ENCODE peak calls at places on chromosomes 13 and 19, in nine cellular contexts. K, I, N, O, B, M, G, E and X are unnamed samples. For H3K27me3, the result is how much of the 10 kb centered on the place peaks cover.

GRCh38 chr13:43085545-43085944 is 62.2 kb downstream of the DNAJC15 start:
- DNase-seq in G (no peak), M (no peak), I (no peak), O (peak), E (no peak), B (peak), N (no peak), K (peak), X (no peak)

GRCh38 chr19:33286899-33287298 is 15.4 kb downstream of the CEBPA start:
- DNase-seq in I (no peak), G (no peak), M (no peak), O (no peak), E (no peak), N (no peak), B (peak), K (no peak), X (no peak)

GRCh38 chr13:67023088-67023893 is 206.8 kb downstream of the PCDH9 start:
- DNase-seq in K (peak), I (peak), E (no peak), G (peak), M (no peak), N (no peak), O (peak), B (no peak), X (no peak)

GRCh38 chr13:44191504-44192171 is 182.0 kb upstream of the SERP2 start:
- DNase-seq in O (peak), E (no peak), K (peak), G (peak), N (no peak), B (no peak), I (peak), M (no peak), X (peak)

GRCh38 chr13:53250272-53250875 is 221.8 kb downstream of the OLFM4 start:
- DNase-seq in O (peak), B (no peak), N (no peak), I (no peak), M (no peak), K (peak), G (peak), E (no peak), X (peak)

GRCh38 chr19:54160182-54160811 is 776 bp upstream of the LENG1 start:
- DNase-seq in G (peak), K (peak), B (no peak), M (no peak), I (no peak), E (no peak), O (no peak), N (no peak), X (no peak)

GRCh38 chr13:44147648-44148047 is 226.0 kb upstream of the SERP2 start:
- DNase-seq in N (no peak), G (no peak), B (no peak), O (no peak), K (no peak), I (no peak), M (no peak), E (no peak), X (no peak)

GRCh38 chr19:55103190-55103589 is 14.2 kb downstream of the PPP1R12C start:
- DNase-seq in B (peak), O (no peak), K (no peak), E (no peak), I (no peak), N (no peak), G (no peak), M (no peak), X (no peak)

GRCh38 chr13:79228972-79229371 is 177.1 kb downstream of the RBM26 start:
- DNase-seq in M (no peak), K (no peak), G (no peak), N (no peak), B (no peak), I (no peak), O (no peak), E (no peak), X (no peak)

GRCh38 chr19:39820696-39821095 is 13.3 kb downstream of the DYRK1B start:
- DNase-seq in G (no peak), E (no peak), B (no peak), I (no peak), K (no peak), M (no peak), N (no peak), O (no peak), X (no peak)

GRCh38 chr13:114162533-114162922 is 16.5 kb upstream of the CFAP97D2 start:
- DNase-seq in M (no peak), I (no peak), O (no peak), B (peak), G (no peak), K (no peak), E (no peak), N (no peak), X (no peak)

GRCh38 chr19:52963229-52963760 is 614 bp upstream of the ZNF816 start:
- DNase-seq in G (peak), N (no peak), K (no peak), E (peak), O (no peak), B (peak), I (no peak), M (no peak), X (peak)

GRCh38 chr13:53242015-53242414 is 213.4 kb downstream of the OLFM4 start:
- DNase-seq in O (no peak), E (no peak), G (peak), I (no peak), B (no peak), M (no peak), N (no peak), K (no peak), X (no peak)

GRCh38 chr19:48714759-48715261 is 4.7 kb downstream of the MAMSTR start:
- DNase-seq in N (no peak), E (no peak), B (peak), M (no peak), O (no peak), I (no peak), K (peak), G (no peak), X (no peak)

GRCh38 chr19:55606471-55606787 is 982 bp downstream of the ZNF865 start:
- DNase-seq in E (no peak), B (no peak), N (no peak), I (no peak), O (no peak), M (no peak), K (no peak), G (no peak), X (no peak)

GRCh38 chr19:51064534-51065220 is at the start of gene KLK13:
- DNase-seq in I (peak), M (no peak), N (peak), G (peak), K (no peak), O (no peak), E (no peak), B (peak), X (peak)

GRCh38 chr19:4933528-4933927 is 24.2 kb downstream of the UHRF1 start:
- DNase-seq in I (no peak), K (no peak), O (peak), B (peak), N (no peak), M (no peak), G (no peak), E (no peak), X (no peak)

GRCh38 chr19:33264881-33265445 is 37.4 kb downstream of the CEBPA start:
- DNase-seq in K (no peak), B (no peak), I (no peak), O (no peak), G (no peak), E (no peak), M (no peak), N (no peak), X (no peak)

GRCh38 chr19:44593294-44593693 is 20.1 kb upstream of the IGSF23 start:
- DNase-seq in G (no peak), B (no peak), K (no peak), E (no peak), M (no peak), N (no peak), O (no peak), I (no peak), X (no peak)

GRCh38 chr13:33349996-33350826 is 64.7 kb upstream of the STARD13 start:
- DNase-seq in K (peak), B (peak), G (peak), E (no peak), O (peak), M (no peak), I (peak), N (peak), X (peak)

GRCh38 chr13:37534181-37534580 is 64.4 kb downstream of the POSTN start:
- DNase-seq in M (no peak), O (peak), I (no peak), G (no peak), E (no peak), B (peak), N (no peak), K (no peak), X (no peak)

GRCh38 chr19:15895876-15896430 is 1.9 kb downstream of the CYP4F2 start:
- DNase-seq in I (no peak), M (no peak), K (no peak), E (no peak), G (no peak), N (no peak), O (no peak), B (no peak), X (no peak)

GRCh38 chr13:87669379-87669978 is 1.7 kb upstream of the SLITRK5 start:
- DNase-seq in N (no peak), M (no peak), O (no peak), I (no peak), K (peak), E (no peak), G (peak), B (no peak), X (no peak)

GRCh38 chr19:50735869-50736268 is 12.7 kb downstream of the CLEC11A start:
- DNase-seq in K (no peak), O (no peak), I (no peak), M (no peak), B (no peak), N (no peak), E (no peak), G (no peak), X (no peak)

GRCh38 chr13:50085063-50085462 is 69.8 kb downstream of the KCNRG start:
- DNase-seq in B (peak), I (no peak), E (no peak), G (peak), O (no peak), K (peak), M (no peak), N (no peak), X (no peak)

GRCh38 chr19:50250450-50251136 is 47.2 kb downstream of the MYH14 start:
- DNase-seq in G (no peak), N (no peak), O (no peak), K (no peak), M (no peak), I (no peak), B (peak), E (no peak), X (no peak)

GRCh38 chr13:109211616-109212015 is 574.8 kb downstream of the IRS2 start:
- DNase-seq in B (no peak), K (no peak), I (no peak), O (peak), E (no peak), G (peak), M (no peak), N (no peak), X (no peak)

GRCh38 chr13:27449081-27449603 is 1.2 kb downstream of the MTIF3 start:
- DNase-seq in I (no peak), E (no peak), M (no peak), G (no peak), O (no peak), N (no peak), K (no peak), B (peak), X (no peak)

GRCh38 chr19:28039677-28040381 is 1173.1 kb downstream of the UQCRFS1 start:
- DNase-seq in I (no peak), K (no peak), O (peak), B (no peak), M (no peak), N (no peak), G (no peak), E (no peak), X (peak)

GRCh38 chr19:14366529-14366928 is 14.7 kb upstream of the ADGRE5 start:
- DNase-seq in G (peak), I (peak), M (peak), E (peak), B (no peak), O (peak), K (peak), N (peak), X (peak)

GRCh38 chr19:32652893-32653625 is 21.9 kb downstream of the ANKRD27 start:
- DNase-seq in I (peak), O (peak), K (peak), M (no peak), N (peak), E (no peak), B (peak), G (no peak), X (peak)

GRCh38 chr13:52447354-52447753 is 3.1 kb downstream of the VPS36 start:
- DNase-seq in B (no peak), E (no peak), I (no peak), N (no peak), O (no peak), K (no peak), M (no peak), G (no peak), X (no peak)

GRCh38 chr13:28423010-28423409 is 71.9 kb downstream of the FLT1 start:
- DNase-seq in K (no peak), I (peak), M (no peak), G (no peak), B (no peak), O (no peak), E (no peak), N (peak), X (peak)

GRCh38 chr13:90926459-90926858 is 421.0 kb upstream of the MIR17HG start:
- DNase-seq in N (no peak), K (no peak), O (peak), M (no peak), B (no peak), G (no peak), I (no peak), E (no peak), X (no peak)

GRCh38 chr19:2191456-2191931 is 27.8 kb downstream of the DOT1L start:
- DNase-seq in E (no peak), N (no peak), O (no peak), I (no peak), K (no peak), B (no peak), M (no peak), G (no peak), X (no peak)

GRCh38 chr13:75550159-75550567 is 572 bp downstream of the UCHL3 start:
- DNase-seq in N (no peak), B (no peak), I (peak), E (no peak), M (no peak), K (peak), O (peak), G (peak), X (peak)

GRCh38 chr13:42478531-42479156 is 95.3 kb upstream of the TNFSF11 start:
- DNase-seq in B (peak), N (no peak), E (no peak), M (no peak), K (peak), O (no peak), I (no peak), G (peak), X (no peak)

GRCh38 chr19:1651548-1652394 is 644 bp downstream of the TCF3 start:
- DNase-seq in M (no peak), I (no peak), B (peak), O (no peak), G (peak), K (peak), E (peak), N (peak), X (peak)

GRCh38 chr19:42114412-42114811 is 17.8 kb downstream of the POU2F2 start:
- DNase-seq in O (no peak), N (no peak), I (no peak), G (no peak), B (peak), M (no peak), K (no peak), E (no peak), X (no peak)

GRCh38 chr13:46121597-46122163 is 16.8 kb upstream of the CPB2 start:
- DNase-seq in O (no peak), G (no peak), M (no peak), I (no peak), K (no peak), B (no peak), E (no peak), N (no peak), X (no peak)

DNA sequence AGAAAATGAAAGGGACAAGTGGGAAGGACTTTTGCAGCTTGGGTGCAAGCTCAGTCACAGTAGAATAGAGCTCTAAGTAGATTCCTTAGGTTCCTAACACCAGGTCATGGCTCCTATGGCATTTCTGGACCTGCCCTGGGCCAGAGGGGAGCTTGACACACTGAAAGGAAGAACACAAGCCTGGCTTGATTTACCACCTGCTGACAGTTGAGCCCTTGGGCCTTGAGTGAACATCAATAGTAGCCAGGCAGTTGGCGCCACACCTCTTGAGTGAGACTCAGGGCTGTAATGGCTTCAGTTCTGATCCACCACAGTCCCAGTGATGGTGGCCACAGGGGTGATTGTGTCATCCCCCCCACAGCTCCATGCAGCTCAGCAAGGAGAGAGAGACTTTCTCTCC is 221.9 kb upstream of the PCDH17 start:
- DNase-seq in I (no peak), K (no peak), O (no peak), M (no peak), B (no peak), E (no peak), G (peak), N (no peak), X (no peak)
- H3K27ac ChIP-seq in I (no peak), K (no peak), O (no peak), M (no peak), B (no peak), E (no peak), G (no peak), N (no peak), X (no peak)

GRCh38 chr13:111644750-111645149 is 324.3 kb downstream of the TEX29 start:
- DNase-seq in O (no peak), M (no peak), I (no peak), K (no peak), E (no peak), G (no peak), N (no peak), B (no peak), X (no peak)
- H3K27me3 ChIP-seq in O (under half), M (under half), I (under half), K (under half), E (under half), G (under half), N (under half), B (under half), X (under half)

DNA sequence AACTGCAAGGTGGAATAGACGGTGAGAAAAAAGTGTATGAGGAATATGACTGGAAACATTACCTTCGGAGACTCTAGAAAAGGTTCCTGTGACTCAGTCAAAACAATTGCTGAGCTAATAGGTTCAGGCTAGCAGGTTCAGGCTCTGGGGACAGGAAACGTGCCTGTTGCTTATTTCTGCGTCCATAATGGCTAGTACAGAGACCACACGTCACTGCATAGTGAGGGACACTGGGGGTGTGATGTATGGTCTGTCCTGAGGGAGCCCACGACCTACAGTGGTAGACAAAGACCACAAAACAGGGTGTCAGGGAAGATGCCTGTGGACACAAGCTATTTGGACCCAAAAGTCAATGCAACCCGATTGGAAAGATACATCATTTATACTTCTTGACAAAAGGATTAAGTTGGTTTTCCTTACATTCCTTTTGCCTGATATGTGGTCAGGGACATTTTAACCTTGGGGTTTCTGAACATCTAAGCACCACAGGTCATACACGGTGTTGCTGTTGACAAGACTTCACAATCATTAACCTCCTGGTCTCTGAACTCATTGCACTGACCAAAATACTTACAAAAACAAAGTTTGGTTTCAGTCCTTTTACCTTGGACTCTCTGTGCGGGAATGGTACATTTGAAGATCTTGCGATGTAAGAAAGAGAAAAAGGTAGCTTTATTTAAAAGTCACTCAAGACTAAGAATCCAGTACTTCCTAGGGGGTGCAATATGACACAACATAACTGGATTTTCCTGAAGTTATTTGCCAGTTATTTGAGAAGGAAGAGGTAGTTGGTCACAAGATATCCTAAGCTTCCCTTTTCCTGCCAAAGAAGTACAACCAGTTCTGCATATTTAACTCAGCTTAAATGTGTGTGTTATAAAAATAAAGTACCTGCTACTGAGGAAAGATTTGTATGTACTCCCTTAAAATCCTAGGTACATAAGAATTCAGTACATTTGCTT is 20.0 kb downstream of the CRYL1 start:
- DNase-seq in E (no peak), I (no peak), B (no peak), O (no peak), M (no peak), G (no peak), N (no peak), K (peak), X (no peak)
- H3K4me3 ChIP-seq in E (no peak), I (no peak), B (no peak), O (no peak), M (no peak), G (no peak), N (no peak), K (no peak), X (no peak)

DNA sequence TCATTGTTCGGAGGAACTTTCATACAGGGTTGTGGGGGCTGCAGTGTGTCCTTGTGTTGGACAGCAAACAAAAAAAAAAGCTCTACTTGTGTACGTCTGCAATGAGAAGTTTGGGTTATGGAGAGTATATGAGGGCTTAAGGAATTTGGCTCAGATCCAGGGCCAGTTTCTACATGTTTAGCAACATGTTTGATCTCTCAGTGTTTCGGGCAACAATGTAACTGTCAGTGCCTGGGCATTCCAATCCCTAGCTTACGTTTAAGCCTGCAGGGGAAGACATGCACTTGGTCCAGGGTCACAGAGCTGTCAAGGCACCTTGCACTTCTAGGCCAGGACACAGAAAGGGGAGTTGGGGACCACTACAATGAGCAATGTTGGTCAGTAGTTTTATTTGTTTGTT is 13.9 kb downstream of the ZNF543 start:
- DNase-seq in O (no peak), K (no peak), E (no peak), M (no peak), I (no peak), B (no peak), N (no peak), G (no peak), X (no peak)
- H3K27ac ChIP-seq in O (no peak), K (no peak), E (no peak), M (peak), I (no peak), B (no peak), N (no peak), G (no peak), X (no peak)

DNA sequence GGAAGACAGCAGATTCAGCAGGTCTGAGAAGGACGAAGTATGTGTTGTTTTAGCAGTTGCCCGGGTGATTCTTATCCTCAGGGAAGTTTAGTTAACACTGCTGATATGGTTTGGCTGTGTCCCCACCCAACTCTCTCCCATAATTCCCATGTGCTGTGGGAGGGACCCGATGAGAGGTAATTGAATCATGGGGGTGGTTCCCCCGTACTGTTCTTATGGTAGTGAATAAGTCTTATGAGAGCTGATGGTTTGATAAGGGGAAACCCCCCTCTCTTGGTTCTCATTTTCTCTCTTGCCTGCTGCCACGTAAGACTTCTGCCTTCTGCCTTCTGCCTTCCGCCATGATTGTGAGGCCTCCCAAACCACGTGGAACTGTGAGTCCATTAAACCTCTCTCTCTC is 81.0 kb upstream of the UBAC2 start:
- DNase-seq in I (no peak), M (no peak), O (no peak), K (no peak), G (no peak), B (no peak), E (no peak), N (no peak), X (no peak)
- H3K27me3 ChIP-seq in I (under half), M (under half), O (under half), K (under half), G (under half), B (under half), E (under half), N (under half), X (under half)